ENCODE peak calls at places on chromosomes 2 and 18, in eight cellular contexts. V, G, U, H, T, M, A and J are unnamed samples.

GRCh38 chr2:1812926-1813325 is 68.6 kb upstream of the PXDN start:
- DNase-seq in V (no peak), G (no peak), U (no peak), H (no peak), T (no peak), M (no peak), A (no peak), J (no peak)

GRCh38 chr2:950627-950992 is at the start of gene SNTG2:
- DNase-seq in V (no peak), G (peak), U (peak), H (no peak), T (no peak), M (no peak), A (no peak), J (no peak)

GRCh38 chr2:2291500-2292260 is 39.4 kb downstream of the MYT1L start:
- DNase-seq in V (peak), G (no peak), U (no peak), H (no peak), T (no peak), M (no peak), A (no peak), J (no peak)

GRCh38 chr2:217897816-217898806 is 104.7 kb downstream of the TNS1 start:
- DNase-seq in V (no peak), G (no peak), U (no peak), H (no peak), T (no peak), M (no peak), A (peak), J (no peak)

GRCh38 chr18:12031836-12032235 is 50.5 kb downstream of the IMPA2 start:
- DNase-seq in V (no peak), G (no peak), U (peak), H (peak), T (peak), M (peak), A (peak), J (peak)

GRCh38 chr2:188529710-188530109 is 238.0 kb downstream of the GULP1 start:
- DNase-seq in V (no peak), G (no peak), U (no peak), H (peak), T (no peak), M (no peak), A (no peak), J (no peak)

GRCh38 chr2:178807227-178808008 is at the start of gene TTN:
- DNase-seq in V (no peak), G (no peak), U (no peak), H (no peak), T (no peak), M (no peak), A (peak), J (no peak)

GRCh38 chr2:192124576-192124975 is 70.2 kb downstream of the TMEFF2 start:
- DNase-seq in V (no peak), G (no peak), U (no peak), H (peak), T (no peak), M (peak), A (no peak), J (no peak)

GRCh38 chr2:189379731-189380261 is 61.5 kb upstream of the WDR75 start:
- DNase-seq in V (no peak), G (no peak), U (peak), H (no peak), T (peak), M (no peak), A (no peak), J (no peak)

GRCh38 chr2:204268971-204269370 is 276.3 kb upstream of the PARD3B start:
- DNase-seq in V (no peak), G (no peak), U (no peak), H (no peak), T (no peak), M (no peak), A (no peak), J (no peak)

GRCh38 chr2:176270100-176270750 is 983 bp downstream of the MTX2 start:
- DNase-seq in V (no peak), G (no peak), U (no peak), H (peak), T (no peak), M (no peak), A (no peak), J (no peak)

GRCh38 chr2:68684197-68684596 is 40.8 kb downstream of the PROKR1 start:
- DNase-seq in V (no peak), G (no peak), U (no peak), H (no peak), T (no peak), M (no peak), A (no peak), J (no peak)

GRCh38 chr2:11892041-11892440 is 145.6 kb downstream of the LPIN1 start:
- DNase-seq in V (no peak), G (no peak), U (no peak), H (no peak), T (no peak), M (no peak), A (no peak), J (no peak)

GRCh38 chr2:164910091-164910899 is 45.0 kb downstream of the SLC38A11 start:
- DNase-seq in V (no peak), G (no peak), U (no peak), H (peak), T (peak), M (no peak), A (no peak), J (no peak)

GRCh38 chr2:237320801-237321563 is 93.0 kb downstream of the COL6A3 start:
- DNase-seq in V (no peak), G (no peak), U (no peak), H (peak), T (no peak), M (no peak), A (peak), J (no peak)

GRCh38 chr2:217951091-217951490 is 51.7 kb downstream of the TNS1 start:
- DNase-seq in V (no peak), G (no peak), U (no peak), H (peak), T (no peak), M (no peak), A (peak), J (no peak)

GRCh38 chr2:204538179-204539009 is 6.9 kb upstream of the PARD3B start:
- DNase-seq in V (no peak), G (no peak), U (peak), H (peak), T (peak), M (no peak), A (no peak), J (peak)

GRCh38 chr2:8802741-8803140 is 34.7 kb downstream of the KIDINS220 start:
- DNase-seq in V (no peak), G (no peak), U (no peak), H (no peak), T (no peak), M (no peak), A (no peak), J (no peak)

GRCh38 chr2:163142618-163143017 is 304.1 kb upstream of the KCNH7 start:
- DNase-seq in V (no peak), G (no peak), U (no peak), H (no peak), T (no peak), M (no peak), A (no peak), J (no peak)

GRCh38 chr18:3447895-3448844 is 1.8 kb upstream of the TGIF1 start:
- DNase-seq in V (peak), G (peak), U (peak), H (peak), T (peak), M (peak), A (peak), J (no peak)
- TF ChIP-seq CTCF in V (peak), G (no peak), U (peak), H (no peak), T (peak), M (peak), A (peak), J (peak)

GRCh38 chr2:84894758-84895520 is 10.5 kb upstream of the TMSB10 start:
- DNase-seq in V (no peak), G (no peak), U (peak), H (peak), T (no peak), M (no peak), A (no peak), J (no peak)
- H3K4me3 ChIP-seq in V (no peak), G (peak), U (no peak), H (no peak), T (no peak), M (no peak), A (no peak), J (no peak)

GRCh38 chr18:21389283-21389682 is 147.3 kb downstream of the GREB1L start:
- DNase-seq in V (no peak), G (no peak), U (no peak), H (no peak), T (no peak), M (no peak), A (no peak), J (no peak)
- TF ChIP-seq CTCF in V (peak), G (no peak), U (no peak), H (peak), T (no peak), M (no peak), A (no peak), J (no peak)

DNA sequence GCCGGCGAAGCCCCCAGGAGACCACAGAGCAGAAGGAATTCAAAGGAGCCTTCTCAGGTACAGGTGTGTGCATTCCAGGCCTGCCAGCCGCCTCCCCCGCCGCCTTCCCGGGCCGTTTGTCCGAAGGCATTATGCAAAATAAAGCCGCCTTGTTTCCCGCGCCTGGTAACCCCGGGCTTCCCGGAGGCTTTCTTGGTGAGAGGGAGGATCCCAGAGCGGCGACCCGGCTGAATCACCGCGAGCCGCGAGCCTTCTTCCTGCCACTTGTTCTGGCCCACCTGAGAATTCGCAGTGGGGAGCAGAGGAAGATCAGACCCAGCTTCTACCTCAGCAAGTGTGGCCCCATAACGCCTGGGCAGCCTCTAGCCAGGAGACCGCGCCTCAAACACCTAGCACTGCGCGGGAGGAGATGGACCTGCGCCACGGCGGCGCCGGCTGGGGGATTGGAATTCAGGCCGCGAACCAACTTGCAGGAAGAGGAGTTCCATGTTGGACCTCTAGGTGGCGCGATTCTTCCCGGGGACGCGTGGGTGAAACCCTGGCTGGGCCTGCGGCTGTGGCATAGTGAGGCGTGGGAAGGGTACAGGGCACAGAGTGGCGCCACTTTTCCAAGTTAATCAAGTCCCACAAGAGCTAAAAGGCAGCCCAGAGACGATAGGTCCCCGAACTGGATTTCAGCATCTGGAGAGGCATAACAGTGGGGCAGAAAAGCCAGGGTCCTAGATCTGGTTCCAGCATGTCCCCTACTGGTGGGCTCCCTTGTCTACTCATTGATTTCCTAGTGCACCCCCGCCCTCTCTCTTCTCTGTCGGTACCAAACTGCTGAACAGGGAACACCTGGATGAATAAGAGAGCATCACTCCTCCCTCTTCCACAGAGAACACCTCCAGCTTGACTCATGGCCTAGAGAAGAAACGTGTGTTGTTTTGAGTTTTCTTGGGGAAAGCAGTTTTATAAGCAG is 101.6 kb downstream of the FOXI3 start:
- DNase-seq in V (peak), G (peak), U (peak), H (peak), T (peak), M (no peak), A (peak), J (no peak)
- H3K4me3 ChIP-seq in V (peak), G (peak), U (peak), H (no peak), T (no peak), M (no peak), A (no peak), J (no peak)

GRCh38 chr2:84290537-84290936 is 168.5 kb downstream of the SUCLG1 start:
- DNase-seq in V (no peak), G (peak), U (no peak), H (no peak), T (no peak), M (no peak), A (no peak), J (no peak)
- TF ChIP-seq CTCF in V (no peak), G (no peak), U (no peak), H (no peak), T (no peak), M (no peak), A (no peak), J (no peak)

GRCh38 chr2:73979686-73980085 is 5.0 kb upstream of the TET3 start:
- DNase-seq in V (no peak), G (no peak), U (peak), H (peak), T (peak), M (peak), A (peak), J (peak)

GRCh38 chr2:73983322-73984202 is 1.1 kb upstream of the TET3 start:
- DNase-seq in V (peak), G (no peak), U (no peak), H (no peak), T (no peak), M (no peak), A (no peak), J (no peak)

GRCh38 chr2:73980566-73980965 is 4.1 kb upstream of the TET3 start:
- DNase-seq in V (no peak), G (no peak), U (no peak), H (no peak), T (no peak), M (no peak), A (no peak), J (no peak)

GRCh38 chr2:73982140-73982617 is 2.5 kb upstream of the TET3 start:
- DNase-seq in V (no peak), G (no peak), U (no peak), H (peak), T (peak), M (no peak), A (peak), J (no peak)

DNA sequence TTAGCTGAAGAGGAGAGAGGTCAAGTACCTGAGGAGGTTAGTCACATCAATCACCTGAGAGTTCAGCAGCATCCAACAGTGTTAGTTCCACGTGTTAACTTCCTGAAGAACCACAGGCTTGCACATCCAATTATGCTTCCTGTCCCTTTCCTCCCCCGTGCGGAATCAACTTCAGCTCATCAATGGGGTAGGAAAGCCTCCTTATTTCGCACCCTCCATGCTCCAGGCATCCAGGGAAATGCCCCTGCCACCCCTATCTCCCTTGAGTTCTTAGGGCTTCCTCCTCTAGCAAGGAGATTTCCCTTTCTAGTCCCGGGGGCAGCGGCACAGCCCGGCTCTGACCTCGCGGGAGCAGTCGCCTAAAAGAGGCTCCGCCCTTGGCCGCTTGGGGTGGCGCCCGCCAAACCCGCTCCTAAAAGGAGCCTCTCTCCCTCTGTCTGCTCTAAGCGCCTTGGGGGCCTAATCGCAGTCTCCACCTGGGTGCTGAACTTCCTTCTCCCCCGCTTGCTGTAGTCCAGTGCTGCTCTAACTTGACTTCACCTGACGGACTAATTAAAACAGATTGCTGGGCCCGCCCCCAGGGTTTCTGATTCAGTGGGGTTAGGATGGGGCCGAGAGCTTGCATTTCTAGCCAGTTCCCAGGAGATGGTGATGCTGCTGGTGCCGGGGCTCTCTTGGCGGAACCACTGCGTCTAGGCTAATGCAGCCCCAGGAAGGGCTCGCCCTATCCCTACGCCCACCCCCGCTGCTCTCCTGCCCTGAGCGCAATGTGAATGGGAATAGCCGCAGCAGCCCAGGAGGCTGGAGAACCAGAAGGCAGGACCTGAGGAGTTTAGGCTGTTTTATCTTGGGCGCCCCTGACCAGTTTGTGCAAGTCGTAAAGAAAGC is 3.4 kb upstream of the TET3 start:
- DNase-seq in V (peak), G (no peak), U (no peak), H (peak), T (no peak), M (no peak), A (peak), J (no peak)
- H3K4me3 ChIP-seq in V (peak), G (peak), U (peak), H (peak), T (peak), M (peak), A (peak), J (peak)